ENCODE peak calls at places on chromosomes 1 and 21, in nine cellular contexts. B, Z, P, C, Y, G, X, K and M are unnamed samples. For H3K4me1, the result is how much of the 10 kb centered on the place peaks cover.

GRCh38 chr1:54017979-54018378 is at the start of gene LDLRAD1:
- DNase-seq in B (peak), Z (peak), P (no peak), C (no peak), Y (no peak), G (no peak), X (no peak), K (no peak), M (peak)

GRCh38 chr1:16072616-16073484 is 601 bp downstream of the FAM131C start:
- DNase-seq in B (no peak), Z (no peak), P (no peak), C (peak), Y (peak), G (no peak), X (no peak), K (no peak), M (no peak)

GRCh38 chr1:230578621-230579020 is 63.7 kb upstream of the COG2 start:
- DNase-seq in B (no peak), Z (no peak), P (no peak), C (no peak), Y (no peak), G (no peak), X (no peak), K (no peak), M (no peak)

GRCh38 chr1:169387383-169387782 is 19.4 kb downstream of the BLZF1 start:
- DNase-seq in B (no peak), Z (no peak), P (no peak), C (no peak), Y (no peak), G (no peak), X (no peak), K (no peak), M (no peak)

GRCh38 chr1:245978915-245979314 is 528.2 kb downstream of the SMYD3 start:
- DNase-seq in B (no peak), Z (no peak), P (no peak), C (no peak), Y (peak), G (no peak), X (no peak), K (no peak), M (no peak)

GRCh38 chr21:45246535-45247320 is 41.0 kb downstream of the POFUT2 start:
- DNase-seq in B (no peak), Z (no peak), P (no peak), C (no peak), Y (no peak), G (no peak), X (no peak), K (no peak), M (no peak)

GRCh38 chr1:222390181-222390580 is 157.7 kb downstream of the HHIPL2 start:
- DNase-seq in B (no peak), Z (no peak), P (no peak), C (no peak), Y (peak), G (no peak), X (no peak), K (no peak), M (no peak)

GRCh38 chr1:21318714-21319159 is 28.5 kb upstream of the ECE1 start:
- DNase-seq in B (peak), Z (peak), P (peak), C (peak), Y (peak), G (no peak), X (peak), K (no peak), M (peak)

GRCh38 chr1:153592706-153593105 is 20.2 kb downstream of the S100A16 start:
- DNase-seq in B (no peak), Z (no peak), P (no peak), C (no peak), Y (no peak), G (no peak), X (no peak), K (no peak), M (no peak)

GRCh38 chr1:244347942-244348341 is 103.8 kb downstream of the ADSS2 start:
- DNase-seq in B (no peak), Z (peak), P (no peak), C (no peak), Y (peak), G (no peak), X (no peak), K (no peak), M (no peak)

GRCh38 chr1:51086496-51087271 is 15.3 kb upstream of the C1orf185 start:
- DNase-seq in B (no peak), Z (no peak), P (no peak), C (no peak), Y (no peak), G (no peak), X (no peak), K (no peak), M (no peak)

GRCh38 chr1:246787781-246788513 is 63.7 kb downstream of the SCCPDH start:
- DNase-seq in B (no peak), Z (no peak), P (peak), C (no peak), Y (no peak), G (no peak), X (no peak), K (no peak), M (no peak)

GRCh38 chr1:241926141-241926540 is 31.4 kb upstream of the BECN2 start:
- DNase-seq in B (no peak), Z (no peak), P (peak), C (no peak), Y (no peak), G (no peak), X (no peak), K (no peak), M (no peak)

GRCh38 chr1:162357681-162358266 is 18.9 kb downstream of the SPATA46 start:
- DNase-seq in B (no peak), Z (no peak), P (no peak), C (peak), Y (peak), G (no peak), X (no peak), K (no peak), M (no peak)

GRCh38 chr1:3869751-3870301 is 12.6 kb downstream of the DFFB start:
- DNase-seq in B (no peak), Z (no peak), P (no peak), C (no peak), Y (no peak), G (no peak), X (no peak), K (no peak), M (no peak)

GRCh38 chr1:176854134-176854533 is 310.4 kb downstream of the ASTN1 start:
- DNase-seq in B (no peak), Z (no peak), P (no peak), C (no peak), Y (no peak), G (no peak), X (no peak), K (no peak), M (no peak)

GRCh38 chr1:8070381-8070811 is 44.3 kb upstream of the ERRFI1 start:
- DNase-seq in B (peak), Z (no peak), P (no peak), C (no peak), Y (no peak), G (no peak), X (no peak), K (no peak), M (no peak)

GRCh38 chr1:180188103-180188506 is 33.4 kb downstream of the QSOX1 start:
- DNase-seq in B (peak), Z (peak), P (no peak), C (peak), Y (peak), G (no peak), X (no peak), K (no peak), M (peak)

GRCh38 chr21:37917612-37918011 is 1.4 kb upstream of the KCNJ6 start:
- DNase-seq in B (no peak), Z (no peak), P (no peak), C (no peak), Y (peak), G (no peak), X (no peak), K (no peak), M (no peak)

GRCh38 chr1:201457508-201457960 is 11.5 kb downstream of the PHLDA3 start:
- DNase-seq in B (no peak), Z (no peak), P (no peak), C (no peak), Y (peak), G (no peak), X (no peak), K (no peak), M (no peak)

GRCh38 chr1:201319631-201320030 is 36.3 kb downstream of the PKP1 start:
- DNase-seq in B (no peak), Z (no peak), P (no peak), C (no peak), Y (no peak), G (no peak), X (no peak), K (no peak), M (no peak)

GRCh38 chr21:46153259-46154154 is 1.9 kb downstream of the FTCD start:
- DNase-seq in B (peak), Z (peak), P (peak), C (peak), Y (peak), G (peak), X (peak), K (peak), M (peak)

GRCh38 chr1:91121366-91121765 is 99.5 kb upstream of the ZNF644 start:
- DNase-seq in B (no peak), Z (peak), P (no peak), C (no peak), Y (no peak), G (no peak), X (no peak), K (no peak), M (peak)

GRCh38 chr1:91120421-91120820 is 98.6 kb upstream of the ZNF644 start:
- DNase-seq in B (no peak), Z (peak), P (no peak), C (no peak), Y (no peak), G (no peak), X (no peak), K (no peak), M (no peak)

GRCh38 chr1:91123319-91123718 is 101.5 kb upstream of the ZNF644 start:
- DNase-seq in B (no peak), Z (no peak), P (no peak), C (no peak), Y (no peak), G (no peak), X (no peak), K (no peak), M (peak)

GRCh38 chr1:91122106-91122717 is 100.4 kb upstream of the ZNF644 start:
- DNase-seq in B (no peak), Z (no peak), P (no peak), C (no peak), Y (no peak), G (no peak), X (no peak), K (no peak), M (no peak)

DNA sequence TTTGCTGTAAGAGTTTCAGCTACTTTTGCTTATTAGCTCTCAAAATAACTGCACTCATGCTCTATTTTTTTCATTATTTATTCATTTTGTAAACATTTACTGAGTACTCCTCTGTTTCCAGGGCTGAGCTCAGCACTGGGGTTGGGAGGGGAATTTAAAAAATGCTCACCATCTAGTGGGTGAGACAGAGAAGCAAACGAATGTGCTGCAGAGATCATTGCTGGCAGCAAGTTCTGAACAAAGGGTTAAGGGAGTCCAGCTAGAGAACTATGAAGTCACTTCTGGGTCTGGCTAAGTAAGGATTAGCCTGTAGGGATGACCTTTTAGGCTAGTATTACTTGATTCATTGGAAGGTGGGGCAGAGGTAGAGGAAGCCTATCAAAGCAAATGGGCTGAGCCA is 99.1 kb upstream of the ZNF644 start:
- DNase-seq in B (no peak), Z (no peak), P (no peak), C (no peak), Y (no peak), G (no peak), X (no peak), K (no peak), M (no peak)
- H3K27ac ChIP-seq in B (no peak), Z (peak), P (no peak), C (no peak), Y (no peak), G (no peak), X (no peak), K (no peak), M (no peak)

GRCh38 chr21:42417533-42417932 is 13.8 kb downstream of the UBASH3A start:
- DNase-seq in B (no peak), Z (no peak), P (no peak), C (no peak), Y (no peak), G (peak), X (no peak), K (no peak), M (no peak)
- H3K4me1 ChIP-seq in B (under half), Z (under half), P (under half), C (under half), Y (under half), G (half or more), X (under half), K (half or more), M (under half)

GRCh38 chr1:107963601-107964396 is 1.2 kb downstream of the VAV3 start:
- DNase-seq in B (peak), Z (peak), P (no peak), C (peak), Y (peak), G (peak), X (peak), K (peak), M (peak)
- H3K4me3 ChIP-seq in B (no peak), Z (peak), P (peak), C (peak), Y (peak), G (peak), X (peak), K (peak), M (peak)

GRCh38 chr1:113812661-113813135 is 422 bp upstream of the RSBN1 start:
- DNase-seq in B (peak), Z (no peak), P (no peak), C (no peak), Y (peak), G (no peak), X (no peak), K (no peak), M (no peak)
- H3K27ac ChIP-seq in B (peak), Z (peak), P (peak), C (peak), Y (peak), G (peak), X (peak), K (peak), M (peak)

GRCh38 chr1:2523891-2524609 is 2.3 kb downstream of the PANK4 start:
- DNase-seq in B (no peak), Z (peak), P (no peak), C (no peak), Y (no peak), G (peak), X (no peak), K (peak), M (no peak)
- H3K4me1 ChIP-seq in B (half or more), Z (under half), P (under half), C (under half), Y (under half), G (under half), X (half or more), K (half or more), M (under half)

GRCh38 chr1:61120998-61121397 is 38.6 kb downstream of the NFIA start:
- DNase-seq in B (peak), Z (no peak), P (no peak), C (no peak), Y (peak), G (no peak), X (no peak), K (no peak), M (no peak)
- H3K4me3 ChIP-seq in B (no peak), Z (no peak), P (no peak), C (no peak), Y (peak), G (no peak), X (no peak), K (no peak), M (no peak)

GRCh38 chr21:34536311-34536710 is 24.3 kb upstream of the KCNE1 start:
- DNase-seq in B (no peak), Z (no peak), P (no peak), C (no peak), Y (no peak), G (no peak), X (no peak), K (no peak), M (no peak)

GRCh38 chr21:34535886-34536285 is 23.9 kb upstream of the KCNE1 start:
- DNase-seq in B (no peak), Z (no peak), P (no peak), C (no peak), Y (no peak), G (no peak), X (no peak), K (no peak), M (no peak)

GRCh38 chr21:34534522-34534921 is 22.5 kb upstream of the KCNE1 start:
- DNase-seq in B (no peak), Z (no peak), P (no peak), C (no peak), Y (peak), G (no peak), X (no peak), K (no peak), M (no peak)

GRCh38 chr21:34537838-34538237 is 25.8 kb upstream of the KCNE1 start:
- DNase-seq in B (no peak), Z (no peak), P (no peak), C (no peak), Y (peak), G (no peak), X (no peak), K (no peak), M (no peak)

DNA sequence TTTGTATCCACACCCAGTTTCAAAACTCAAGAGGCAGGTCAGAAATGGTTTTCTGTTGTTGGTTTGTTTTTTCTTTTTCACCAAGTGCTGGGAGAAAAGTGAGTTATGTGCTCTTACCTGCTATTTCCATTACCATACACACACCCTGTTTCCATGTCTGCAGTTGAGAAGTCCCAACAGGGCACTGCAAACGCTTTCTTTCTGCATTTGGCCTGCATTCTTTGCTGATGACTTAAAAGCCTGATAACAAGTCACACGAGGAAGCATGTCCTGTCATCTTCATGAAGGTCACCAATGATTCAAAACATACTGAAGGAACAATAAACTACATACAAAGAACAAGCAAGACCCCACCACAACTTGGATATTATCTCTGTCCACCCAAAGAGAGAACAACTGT is 24.8 kb upstream of the KCNE1 start:
- DNase-seq in B (no peak), Z (no peak), P (no peak), C (no peak), Y (peak), G (no peak), X (no peak), K (no peak), M (no peak)
- H3K27ac ChIP-seq in B (no peak), Z (no peak), P (no peak), C (peak), Y (no peak), G (no peak), X (peak), K (no peak), M (no peak)

GRCh38 chr1:235074335-235075120 is 54.1 kb downstream of the TOMM20 start:
- DNase-seq in B (peak), Z (peak), P (no peak), C (peak), Y (peak), G (no peak), X (peak), K (no peak), M (peak)

GRCh38 chr1:235073968-235074334 is 54.7 kb downstream of the TOMM20 start:
- DNase-seq in B (peak), Z (peak), P (no peak), C (no peak), Y (no peak), G (no peak), X (no peak), K (no peak), M (peak)

GRCh38 chr1:235075121-235075954 is 53.3 kb downstream of the TOMM20 start:
- DNase-seq in B (peak), Z (peak), P (peak), C (no peak), Y (peak), G (no peak), X (peak), K (peak), M (peak)

GRCh38 chr1:235072096-235072495 is 56.5 kb downstream of the TOMM20 start:
- DNase-seq in B (no peak), Z (no peak), P (no peak), C (no peak), Y (no peak), G (no peak), X (no peak), K (no peak), M (peak)

DNA sequence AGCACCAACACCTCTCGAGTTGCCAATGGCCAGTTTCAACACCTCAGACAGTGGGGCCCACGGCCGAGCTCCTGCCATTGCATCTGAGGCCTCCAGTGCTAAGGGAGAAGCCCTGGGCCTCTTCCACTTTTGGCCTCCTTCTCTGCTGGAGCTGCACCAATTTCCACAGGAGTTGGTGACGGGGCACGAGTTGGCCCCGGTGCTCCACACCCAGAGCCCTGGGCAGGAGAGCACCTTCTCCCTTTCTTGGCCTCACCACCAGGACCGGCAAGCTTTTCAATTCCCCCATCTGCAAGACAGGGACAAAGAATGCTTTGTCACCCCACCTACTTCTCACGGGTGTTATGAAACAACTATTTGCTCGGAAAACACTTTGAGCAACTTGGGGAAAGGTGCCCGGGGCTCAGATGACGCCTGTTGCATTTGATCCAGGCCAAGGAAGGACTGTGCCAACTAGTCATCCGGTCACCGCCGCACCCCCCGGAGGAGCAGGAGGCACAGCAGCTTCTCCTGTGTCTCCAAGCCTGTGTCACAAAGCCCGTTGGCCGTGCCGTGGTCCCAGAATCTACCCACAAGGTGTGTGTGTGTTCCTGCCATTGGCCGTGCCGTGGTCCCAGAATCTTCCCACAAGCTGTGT is 55.2 kb downstream of the TOMM20 start:
- DNase-seq in B (peak), Z (peak), P (no peak), C (no peak), Y (peak), G (no peak), X (no peak), K (no peak), M (peak)
- H3K4me1 ChIP-seq in B (half or more), Z (under half), P (half or more), C (under half), Y (under half), G (under half), X (under half), K (under half), M (under half)

DNA sequence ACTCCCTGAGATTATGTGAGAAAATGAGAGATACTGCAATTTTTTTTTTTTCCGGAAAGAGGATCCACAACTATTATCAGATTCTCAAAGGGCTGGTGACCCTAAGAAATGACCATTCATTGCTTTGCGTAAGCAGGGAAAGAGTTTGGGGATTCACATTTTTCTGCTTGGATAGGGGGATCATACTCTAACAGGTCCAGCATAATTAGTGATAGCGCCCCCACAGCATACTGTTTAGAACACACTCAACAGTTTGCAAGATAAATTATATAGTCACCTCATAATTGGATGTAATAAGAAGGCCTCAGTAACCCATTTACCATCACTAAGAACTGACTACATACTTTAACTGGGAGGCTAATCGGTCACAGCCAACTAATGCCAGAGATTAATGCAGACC is 1.9 kb downstream of the CCT3 start:
- DNase-seq in B (no peak), Z (no peak), P (no peak), C (no peak), Y (peak), G (no peak), X (no peak), K (no peak), M (no peak)
- H3K4me3 ChIP-seq in B (no peak), Z (no peak), P (no peak), C (no peak), Y (peak), G (peak), X (no peak), K (no peak), M (peak)